ENCODE peak calls at places on chromosome 21, in five cellular contexts. P is RWPE1, Y is OCI-LY7, H is AG09309, T is hepatocyte. W is an unnamed sample.

GRCh38 chr21:33301632-33302002 is 23.2 kb upstream of the IFNAR1 start:
- DNase-seq in H (no peak), P (no peak), Y (no peak), T (no peak), W (no peak)

GRCh38 chr21:31346256-31346821 is 2.3 kb upstream of the TIAM1 start:
- DNase-seq in H (no peak), Y (no peak), P (no peak), T (no peak), W (no peak)

GRCh38 chr21:15005391-15005790 is 59.4 kb downstream of the NRIP1 start:
- DNase-seq in P (no peak), Y (no peak), T (no peak), H (no peak), W (no peak)

GRCh38 chr21:17901458-17902092 is 82.4 kb upstream of the C21orf91 start:
- DNase-seq in H (no peak), Y (no peak), T (no peak), P (no peak), W (no peak)

GRCh38 chr21:14607262-14607661 is 61.1 kb upstream of the SAMSN1 start:
- DNase-seq in P (no peak), Y (no peak), T (no peak), H (no peak), W (no peak)

GRCh38 chr21:43954042-43954441 is 58.1 kb upstream of the TRAPPC10 start:
- DNase-seq in P (no peak), H (no peak), T (no peak), Y (no peak), W (no peak)

GRCh38 chr21:43287111-43287973 is 118.5 kb downstream of the CRYAA start:
- DNase-seq in P (no peak), H (no peak), Y (no peak), T (no peak), W (no peak)

GRCh38 chr21:29499734-29500343 is 201.1 kb downstream of the BACH1 start:
- DNase-seq in T (no peak), P (peak), H (no peak), Y (no peak), W (peak)

GRCh38 chr21:27366846-27367245 is 400.0 kb upstream of the ADAMTS5 start:
- DNase-seq in P (no peak), H (no peak), T (peak), Y (no peak), W (no peak)

GRCh38 chr21:17854771-17855170 is 35.6 kb upstream of the C21orf91 start:
- DNase-seq in Y (no peak), H (no peak), T (no peak), P (no peak), W (no peak)

GRCh38 chr21:43654806-43655489 is 4.3 kb downstream of the HSF2BP start:
- DNase-seq in P (no peak), H (peak), Y (no peak), T (no peak), W (no peak)

DNA sequence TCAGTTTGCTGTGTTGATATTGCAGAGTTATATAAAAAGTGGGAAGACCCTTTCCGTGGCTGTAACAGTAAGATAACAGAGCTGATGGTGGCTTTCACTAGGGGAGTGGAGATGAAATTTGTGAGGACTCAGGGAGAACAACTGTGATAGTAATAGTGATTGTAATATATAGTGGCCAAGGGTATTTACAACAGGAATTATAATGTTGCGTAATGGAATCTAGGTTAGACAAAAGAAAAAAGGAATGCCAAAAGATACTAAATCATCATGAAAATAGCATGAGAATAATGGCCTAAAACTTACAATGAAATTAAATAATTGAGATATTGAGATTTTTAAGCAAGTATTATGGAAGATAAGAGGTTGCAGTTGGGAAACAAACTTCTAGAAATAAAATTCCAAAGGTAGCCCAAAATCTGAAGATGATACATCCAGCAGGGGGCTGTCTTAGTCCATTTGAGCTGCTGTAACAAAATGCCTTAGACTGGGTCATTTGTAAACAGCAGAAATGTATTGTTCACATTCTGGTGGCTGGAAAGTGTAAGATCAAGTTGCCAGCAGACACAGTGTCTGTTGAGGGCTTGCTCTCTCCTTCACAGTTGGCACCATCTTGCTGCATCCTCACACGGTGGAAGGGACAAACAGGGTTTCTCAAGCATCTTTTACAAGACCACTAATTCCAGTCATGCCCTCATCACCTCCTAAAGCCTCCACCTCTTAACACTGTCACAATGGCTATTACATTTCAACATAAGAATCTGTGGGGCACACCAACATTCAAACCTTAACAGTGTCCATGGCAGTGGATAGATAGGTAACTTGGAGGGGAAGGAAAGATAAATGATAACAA is 711.2 kb downstream of the MRPL39 start:
- DNase-seq in H (no peak), T (peak), P (no peak), Y (no peak), W (peak)
- TF ChIP-seq CTCF in H (no peak), T (peak), P (peak), Y (peak), W (peak)

GRCh38 chr21:21688877-21689276 is 690.7 kb downstream of the NCAM2 start:
- DNase-seq in Y (no peak), P (no peak), H (no peak), T (peak), W (peak)
- TF ChIP-seq CTCF in Y (peak), P (no peak), H (no peak), T (peak), W (no peak)

DNA sequence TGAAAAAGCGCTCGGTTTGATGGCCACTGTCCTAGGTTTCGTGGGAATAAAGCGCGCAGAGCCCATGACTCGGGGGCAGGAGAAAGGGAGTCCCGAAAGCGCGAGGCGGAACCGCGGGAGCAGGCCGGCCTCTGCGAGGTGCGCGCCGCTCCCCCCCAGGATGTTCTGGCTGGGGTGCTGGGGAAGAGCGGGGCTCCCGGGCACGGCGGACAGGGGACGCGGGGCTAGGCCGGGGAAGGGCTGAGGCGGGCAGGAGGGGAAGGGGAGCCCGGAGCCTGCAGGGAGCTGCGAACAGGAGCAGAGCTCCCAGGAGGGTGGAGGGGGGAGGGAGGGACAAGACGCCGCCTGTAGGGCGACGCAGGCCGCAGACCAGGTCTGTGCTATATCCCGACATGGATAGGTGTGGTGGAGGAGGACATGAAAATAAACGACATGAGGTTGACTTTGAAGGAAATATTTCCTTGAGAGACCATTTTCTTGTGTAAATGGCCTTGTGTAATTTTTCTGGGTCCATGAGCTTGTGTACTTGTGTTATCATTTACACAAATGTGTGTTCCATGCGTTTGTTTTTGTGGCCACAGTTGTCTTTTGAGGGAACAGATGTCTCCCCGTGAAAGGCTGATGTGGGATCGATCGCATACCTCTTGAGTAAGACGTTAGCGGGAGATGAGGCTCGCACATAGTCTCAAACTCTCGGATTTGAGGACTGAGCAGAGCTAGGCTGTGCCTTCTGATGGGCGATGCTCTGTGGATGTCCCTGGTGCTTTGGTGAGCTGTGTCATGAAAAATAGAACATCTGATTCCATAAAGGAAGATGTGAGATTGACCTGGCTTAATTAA is 1.3 kb downstream of the PCNT start:
- DNase-seq in Y (peak), T (peak), H (no peak), P (peak), W (peak)
- TF ChIP-seq CTCF in Y (peak), T (peak), H (peak), P (no peak), W (peak)

GRCh38 chr21:21003701-21004100 is 5.5 kb downstream of the NCAM2 start:
- DNase-seq in T (peak), H (no peak), Y (peak), P (no peak), W (peak)
- TF ChIP-seq CTCF in T (peak), H (peak), Y (peak), P (peak), W (peak)

GRCh38 chr21:36384885-36385232 is 333 bp upstream of the CHAF1B start:
- DNase-seq in H (no peak), T (no peak), P (no peak), Y (no peak), W (no peak)

GRCh38 chr21:36385909-36386642 is 884 bp downstream of the CHAF1B start:
- DNase-seq in T (no peak), Y (no peak), H (no peak), P (no peak), W (no peak)

GRCh38 chr21:36388835-36389234 is 3.6 kb downstream of the CHAF1B start:
- DNase-seq in H (no peak), P (peak), Y (no peak), T (peak), W (no peak)

GRCh38 chr21:36385233-36385908 is at the start of gene CHAF1B:
- DNase-seq in T (peak), H (no peak), P (peak), Y (peak), W (peak)

DNA sequence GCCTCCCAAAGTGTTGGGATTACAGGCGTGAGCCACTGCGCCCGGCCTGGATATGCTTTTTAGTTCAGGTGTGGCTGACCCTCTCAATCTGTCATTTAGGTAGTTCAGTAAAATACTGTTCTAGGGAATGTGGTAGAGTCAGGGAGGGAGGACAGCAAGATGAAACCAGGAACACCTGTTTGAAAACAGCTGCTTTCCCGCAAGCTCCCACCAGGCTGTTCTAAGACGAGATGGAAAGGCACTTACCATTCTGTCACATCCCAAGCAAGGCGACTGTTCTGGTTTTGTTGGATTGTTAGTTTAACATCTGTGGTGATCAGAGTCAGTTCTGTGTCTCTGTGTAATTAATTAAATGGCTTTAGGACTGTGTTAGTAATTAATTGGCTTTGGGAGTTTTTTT is 2.9 kb downstream of the CHAF1B start:
- DNase-seq in T (no peak), Y (no peak), P (no peak), H (no peak), W (no peak)
- TF ChIP-seq CTCF in T (no peak), Y (no peak), P (no peak), H (no peak), W (no peak)